ENCODE peak calls at places on chromosomes 7 and 10, in six cellular contexts. One of them, this sample, is unnamed. For H3K4me1, the result is how much of the 10 kb centered on the place peaks cover.

GRCh38 chr10:29471483-29471859 is 163.3 kb downstream of the SVIL start:
- DNase-seq in H1: no peak
- DNase-seq in K562: peak
- DNase-seq in GM12878: no peak
- DNase-seq in HepG2: no peak
- DNase-seq in HCT116: no peak
- DNase-seq in this sample: no peak

GRCh38 chr10:103620891-103621777 is 127.6 kb downstream of the NEURL1 start:
- DNase-seq in H1: no peak
- DNase-seq in K562: no peak
- DNase-seq in GM12878: no peak
- DNase-seq in HepG2: no peak
- DNase-seq in HCT116: no peak
- DNase-seq in this sample: no peak

GRCh38 chr10:131872837-131873375 is 27.9 kb upstream of the PPP2R2D start:
- DNase-seq in H1: no peak
- DNase-seq in K562: no peak
- DNase-seq in GM12878: no peak
- DNase-seq in HepG2: no peak
- DNase-seq in HCT116: no peak
- DNase-seq in this sample: no peak

GRCh38 chr10:108544500-108545120 is 1378.7 kb downstream of the XPNPEP1 start:
- DNase-seq in H1: peak
- DNase-seq in K562: peak
- DNase-seq in GM12878: no peak
- DNase-seq in HepG2: peak
- DNase-seq in HCT116: no peak
- DNase-seq in this sample: peak

GRCh38 chr7:1052031-1052818 is 7.9 kb downstream of the GPR146 start:
- DNase-seq in H1: no peak
- DNase-seq in K562: no peak
- DNase-seq in GM12878: no peak
- DNase-seq in HepG2: no peak
- DNase-seq in HCT116: no peak
- DNase-seq in this sample: no peak

GRCh38 chr10:23505797-23506465 is 67.1 kb downstream of the OTUD1 start:
- DNase-seq in H1: no peak
- DNase-seq in K562: no peak
- DNase-seq in GM12878: no peak
- DNase-seq in HepG2: no peak
- DNase-seq in HCT116: no peak
- DNase-seq in this sample: no peak

GRCh38 chr7:8060241-8060640 is 91.6 kb downstream of the GLCCI1 start:
- DNase-seq in H1: no peak
- DNase-seq in K562: no peak
- DNase-seq in GM12878: no peak
- DNase-seq in HepG2: no peak
- DNase-seq in HCT116: no peak
- DNase-seq in this sample: no peak

GRCh38 chr10:73096041-73096451 is 620 bp downstream of the P4HA1 start:
- DNase-seq in H1: peak
- DNase-seq in K562: peak
- DNase-seq in GM12878: no peak
- DNase-seq in HepG2: no peak
- DNase-seq in HCT116: no peak
- DNase-seq in this sample: peak

GRCh38 chr7:23396222-23396621 is 74.1 kb downstream of the IGF2BP3 start:
- DNase-seq in H1: no peak
- DNase-seq in K562: no peak
- DNase-seq in GM12878: no peak
- DNase-seq in HepG2: no peak
- DNase-seq in HCT116: no peak
- DNase-seq in this sample: no peak

GRCh38 chr10:3482200-3482993 is 302.6 kb downstream of the KLF6 start:
- DNase-seq in H1: no peak
- DNase-seq in K562: peak
- DNase-seq in GM12878: peak
- DNase-seq in HepG2: peak
- DNase-seq in HCT116: peak
- DNase-seq in this sample: no peak

GRCh38 chr10:42955493-42955889 is 121.4 kb upstream of the RET start:
- DNase-seq in H1: no peak
- DNase-seq in K562: no peak
- DNase-seq in GM12878: no peak
- DNase-seq in HepG2: no peak
- DNase-seq in HCT116: no peak
- DNase-seq in this sample: no peak

GRCh38 chr10:98172495-98172894 is 38.0 kb downstream of the R3HCC1L start:
- DNase-seq in H1: no peak
- DNase-seq in K562: no peak
- DNase-seq in GM12878: no peak
- DNase-seq in HepG2: no peak
- DNase-seq in HCT116: no peak
- DNase-seq in this sample: no peak

GRCh38 chr7:50632561-50633413 is 67.6 kb upstream of the DDC start:
- DNase-seq in H1: peak
- DNase-seq in K562: peak
- DNase-seq in GM12878: no peak
- DNase-seq in HepG2: peak
- DNase-seq in HCT116: peak
- DNase-seq in this sample: peak
- TF ChIP-seq ZNF274 in H1: no peak
- TF ChIP-seq ZNF274 in K562: no peak
- TF ChIP-seq ZNF274 in GM12878: no peak
- TF ChIP-seq ZNF274 in HepG2: no peak
- TF ChIP-seq ZNF274 in HCT116: no peak
- TF ChIP-seq ZNF274 in this sample: no peak

GRCh38 chr7:100895956-100896742 is 461 bp upstream of the ACHE start:
- DNase-seq in H1: no peak
- DNase-seq in K562: peak
- DNase-seq in GM12878: no peak
- DNase-seq in HepG2: no peak
- DNase-seq in HCT116: no peak
- DNase-seq in this sample: no peak
- H3K4me3 ChIP-seq in H1: peak
- H3K4me3 ChIP-seq in K562: peak
- H3K4me3 ChIP-seq in GM12878: peak
- H3K4me3 ChIP-seq in HepG2: no peak
- H3K4me3 ChIP-seq in HCT116: peak
- H3K4me3 ChIP-seq in this sample: peak

GRCh38 chr10:110824660-110825059 is 47.1 kb upstream of the PDCD4 start:
- DNase-seq in H1: no peak
- DNase-seq in K562: no peak
- DNase-seq in GM12878: no peak
- DNase-seq in HepG2: no peak
- DNase-seq in HCT116: no peak
- DNase-seq in this sample: no peak

GRCh38 chr10:110825510-110825909 is 46.2 kb upstream of the PDCD4 start:
- DNase-seq in H1: no peak
- DNase-seq in K562: no peak
- DNase-seq in GM12878: no peak
- DNase-seq in HepG2: no peak
- DNase-seq in HCT116: no peak
- DNase-seq in this sample: no peak

GRCh38 chr10:110822065-110822707 is 49.5 kb upstream of the PDCD4 start:
- DNase-seq in H1: no peak
- DNase-seq in K562: peak
- DNase-seq in GM12878: no peak
- DNase-seq in HepG2: no peak
- DNase-seq in HCT116: no peak
- DNase-seq in this sample: no peak

GRCh38 chr10:110822708-110823291 is 48.9 kb upstream of the PDCD4 start:
- DNase-seq in H1: peak
- DNase-seq in K562: no peak
- DNase-seq in GM12878: no peak
- DNase-seq in HepG2: no peak
- DNase-seq in HCT116: no peak
- DNase-seq in this sample: peak

GRCh38 chr10:110824152-110824441 is 47.6 kb upstream of the PDCD4 start:
- DNase-seq in H1: no peak
- DNase-seq in K562: no peak
- DNase-seq in GM12878: no peak
- DNase-seq in HepG2: no peak
- DNase-seq in HCT116: no peak
- DNase-seq in this sample: no peak
- H3K4me1 ChIP-seq in H1: under half
- H3K4me1 ChIP-seq in K562: under half
- H3K4me1 ChIP-seq in GM12878: under half
- H3K4me1 ChIP-seq in HepG2: half or more
- H3K4me1 ChIP-seq in HCT116: under half
- H3K4me1 ChIP-seq in this sample: under half

GRCh38 chr10:68155615-68156205 is 46.4 kb downstream of the MYPN start:
- DNase-seq in H1: no peak
- DNase-seq in K562: no peak
- DNase-seq in GM12878: no peak
- DNase-seq in HepG2: no peak
- DNase-seq in HCT116: no peak
- DNase-seq in this sample: no peak

GRCh38 chr10:68158031-68158430 is 48.7 kb downstream of the MYPN start:
- DNase-seq in H1: no peak
- DNase-seq in K562: no peak
- DNase-seq in GM12878: no peak
- DNase-seq in HepG2: no peak
- DNase-seq in HCT116: no peak
- DNase-seq in this sample: no peak

GRCh38 chr10:68154211-68154497 is 44.9 kb downstream of the MYPN start:
- DNase-seq in H1: no peak
- DNase-seq in K562: no peak
- DNase-seq in GM12878: no peak
- DNase-seq in HepG2: no peak
- DNase-seq in HCT116: no peak
- DNase-seq in this sample: peak

GRCh38 chr10:68153473-68154210 is 44.4 kb downstream of the MYPN start:
- DNase-seq in H1: peak
- DNase-seq in K562: no peak
- DNase-seq in GM12878: no peak
- DNase-seq in HepG2: peak
- DNase-seq in HCT116: peak
- DNase-seq in this sample: peak

GRCh38 chr10:68156373-68157185 is 47.3 kb downstream of the MYPN start:
- DNase-seq in H1: no peak
- DNase-seq in K562: peak
- DNase-seq in GM12878: no peak
- DNase-seq in HepG2: peak
- DNase-seq in HCT116: peak
- DNase-seq in this sample: peak
- TF ChIP-seq ZNF274 in H1: no peak
- TF ChIP-seq ZNF274 in K562: no peak
- TF ChIP-seq ZNF274 in GM12878: no peak
- TF ChIP-seq ZNF274 in HepG2: no peak
- TF ChIP-seq ZNF274 in HCT116: no peak
- TF ChIP-seq ZNF274 in this sample: no peak